ENCODE peak calls at places on chromosome 6, in four cellular contexts. P, D, W and M are unnamed samples.

GRCh38 chr6:3457710-3458605 is 1.1 kb upstream of the SLC22A23 start:
- DNase-seq in P (peak; percentile 36), D (peak; percentile 60), W (peak; percentile 30), M (peak; percentile 20)

GRCh38 chr6:108203189-108204119 is 37.6 kb downstream of the NR2E1 start:
- DNase-seq in P (no peak), D (peak; percentile 12), W (no peak), M (no peak)

GRCh38 chr6:145707397-145707796 is 27.9 kb downstream of the EPM2A start:
- DNase-seq in P (no peak), D (no peak), W (no peak), M (no peak)

GRCh38 chr6:169263836-169264608 is 10.4 kb upstream of the THBS2 start:
- DNase-seq in P (peak; percentile 95), D (no peak), W (peak; percentile 76), M (peak; percentile 73)

GRCh38 chr6:15287670-15288069 is 41.8 kb downstream of the JARID2 start:
- DNase-seq in P (no peak), D (no peak), W (no peak), M (no peak)

GRCh38 chr6:65671922-65672321 is 35.1 kb downstream of the EYS start:
- DNase-seq in P (no peak), D (no peak), W (no peak), M (no peak)

GRCh38 chr6:34349226-34349625 is 43.2 kb downstream of the NUDT3 start:
- DNase-seq in P (no peak), D (no peak), W (no peak), M (no peak)

GRCh38 chr6:143283887-143284640 is 166.4 kb downstream of the ADAT2 start:
- DNase-seq in P (no peak), D (no peak), W (no peak), M (peak; percentile 11)

GRCh38 chr6:156816505-156816904 is 39.3 kb downstream of the ARID1B start:
- DNase-seq in P (no peak), D (no peak), W (no peak), M (no peak)

GRCh38 chr6:158703121-158703839 is 53.4 kb downstream of the SYTL3 start:
- DNase-seq in P (no peak), D (no peak), W (no peak), M (no peak)